ENCODE peak calls at places on chromosomes 5 and 9, in six cellular contexts. O, N, T, A, Z and P are unnamed samples.

GRCh38 chr5:27325513-27325912 is 287.1 kb upstream of the CDH9 start:
- DNase-seq in O (peak), N (no peak), T (no peak), A (no peak), Z (peak), P (peak)

GRCh38 chr5:176780951-176781350 is 29.4 kb upstream of the UNC5A start:
- DNase-seq in O (no peak), N (no peak), T (peak), A (no peak), Z (no peak), P (no peak)

GRCh38 chr5:14270212-14270702 is 127.1 kb downstream of the TRIO start:
- DNase-seq in O (peak), N (no peak), T (peak), A (no peak), Z (peak), P (peak)

GRCh38 chr5:53478411-53479044 is 1.9 kb upstream of the FST start:
- DNase-seq in O (peak), N (no peak), T (peak), A (no peak), Z (peak), P (peak)

GRCh38 chr9:133930046-133931015 is 61.8 kb downstream of the VAV2 start:
- DNase-seq in O (no peak), N (no peak), T (no peak), A (no peak), Z (no peak), P (no peak)

GRCh38 chr5:148387325-148387724 is 3.6 kb downstream of the FBXO38 start:
- DNase-seq in O (peak), N (peak), T (no peak), A (no peak), Z (peak), P (no peak)

GRCh38 chr9:106976772-106977171 is 113.8 kb downstream of the ZNF462 start:
- DNase-seq in O (no peak), N (no peak), T (no peak), A (no peak), Z (no peak), P (no peak)

GRCh38 chr9:127979333-127980055 is 1.3 kb downstream of the EEIG1 start:
- DNase-seq in O (peak), N (no peak), T (peak), A (no peak), Z (no peak), P (peak)

GRCh38 chr9:5478214-5478613 is 27.9 kb downstream of the CD274 start:
- DNase-seq in O (no peak), N (no peak), T (no peak), A (no peak), Z (no peak), P (no peak)

GRCh38 chr9:84670106-84670800 is 724 bp downstream of the NTRK2 start:
- DNase-seq in O (no peak), N (no peak), T (peak), A (no peak), Z (no peak), P (no peak)

GRCh38 chr5:84091400-84091799 is 293.3 kb downstream of the EDIL3 start:
- DNase-seq in O (no peak), N (no peak), T (no peak), A (no peak), Z (no peak), P (no peak)

GRCh38 chr5:137657073-137657472 is 78.8 kb downstream of the KLHL3 start:
- DNase-seq in O (no peak), N (no peak), T (no peak), A (no peak), Z (no peak), P (no peak)

GRCh38 chr5:30574761-30575160 is 618.7 kb upstream of the CDH6 start:
- DNase-seq in O (peak), N (no peak), T (no peak), A (no peak), Z (no peak), P (peak)

GRCh38 chr5:138212828-138213160 is 329 bp downstream of the CDC23 start:
- DNase-seq in O (peak), N (no peak), T (peak), A (no peak), Z (no peak), P (peak)

GRCh38 chr5:91645347-91645746 is 262.2 kb upstream of the ARRDC3 start:
- DNase-seq in O (no peak), N (no peak), T (no peak), A (no peak), Z (no peak), P (no peak)

GRCh38 chr5:155794801-155795200 is 532.2 kb upstream of the SGCD start:
- DNase-seq in O (peak), N (no peak), T (no peak), A (no peak), Z (no peak), P (peak)

GRCh38 chr9:35374436-35374835 is 115.5 kb upstream of the RUSC2 start:
- DNase-seq in O (no peak), N (no peak), T (no peak), A (no peak), Z (no peak), P (no peak)

GRCh38 chr5:74131256-74131655 is 505.3 kb downstream of the ARHGEF28 start:
- DNase-seq in O (no peak), N (no peak), T (no peak), A (no peak), Z (no peak), P (no peak)

GRCh38 chr5:10719965-10720364 is 41.1 kb downstream of the DAP start:
- DNase-seq in O (peak), N (peak), T (no peak), A (no peak), Z (peak), P (peak)

GRCh38 chr5:158039911-158040347 is 181.0 kb upstream of the CLINT1 start:
- DNase-seq in O (no peak), N (no peak), T (no peak), A (no peak), Z (no peak), P (no peak)

GRCh38 chr9:109708507-109708945 is 71.5 kb upstream of the PALM2AKAP2 start:
- DNase-seq in O (no peak), N (peak), T (no peak), A (no peak), Z (no peak), P (peak)

GRCh38 chr9:34413229-34413852 is 36.6 kb upstream of the MYORG start:
- DNase-seq in O (peak), N (no peak), T (peak), A (no peak), Z (peak), P (peak)

GRCh38 chr5:168747987-168748777 is 169.0 kb upstream of the PANK3 start:
- DNase-seq in O (no peak), N (no peak), T (peak), A (no peak), Z (no peak), P (peak)

GRCh38 chr9:135910197-135910596 is 2.9 kb upstream of the CAMSAP1 start:
- DNase-seq in O (no peak), N (no peak), T (no peak), A (no peak), Z (no peak), P (no peak)

GRCh38 chr5:140246378-140247122 is 56.4 kb downstream of the PFDN1 start:
- DNase-seq in O (peak), N (peak), T (peak), A (no peak), Z (peak), P (peak)